ENCODE peak calls at places on chromosomes 5 and 9, in six cellular contexts. X is breast epithelium, Y is dorsolateral prefrontal cortex, S is neural progenitor cell, V is AG10803, Q is HT-29. N is an unnamed sample.

GRCh38 chr5:173238312-173239232 is 3.6 kb upstream of the NKX2-5 start:
- DNase-seq in X (no peak), Y (no peak), S (peak), V (no peak), Q (no peak), N (peak)

GRCh38 chr9:99361827-99362226 is 139.7 kb downstream of the SEC61B start:
- DNase-seq in X (no peak), Y (no peak), S (peak), V (no peak), Q (no peak), N (no peak)

GRCh38 chr5:1923341-1923740 is 40.6 kb upstream of the IRX4 start:
- DNase-seq in X (no peak), Y (no peak), S (no peak), V (no peak), Q (no peak), N (no peak)

GRCh38 chr9:76707510-76707909 is 56.7 kb upstream of the PCA3 start:
- DNase-seq in X (no peak), Y (no peak), S (no peak), V (no peak), Q (no peak), N (no peak)

GRCh38 chr5:10789021-10789420 is 28.0 kb upstream of the DAP start:
- DNase-seq in X (no peak), Y (no peak), S (no peak), V (peak), Q (no peak), N (peak)

GRCh38 chr5:110823571-110823970 is 84.8 kb downstream of the SLC25A46 start:
- DNase-seq in X (no peak), Y (no peak), S (no peak), V (no peak), Q (no peak), N (no peak)

GRCh38 chr9:134066546-134066922 is 1.3 kb downstream of the BRD3 start:
- DNase-seq in X (no peak), Y (no peak), S (peak), V (peak), Q (peak), N (peak)

GRCh38 chr5:134997015-134997414 is 29.3 kb downstream of the CATSPER3 start:
- DNase-seq in X (no peak), Y (no peak), S (no peak), V (no peak), Q (no peak), N (no peak)

GRCh38 chr5:75058986-75059508 is 6.7 kb upstream of the GCNT4 start:
- DNase-seq in X (no peak), Y (no peak), S (no peak), V (peak), Q (no peak), N (no peak)

GRCh38 chr9:122777935-122778671 is 10.6 kb upstream of the OR5C1 start:
- DNase-seq in X (no peak), Y (no peak), S (no peak), V (peak), Q (no peak), N (no peak)

GRCh38 chr5:115192098-115192497 is 22.4 kb upstream of the TRIM36 start:
- DNase-seq in X (no peak), Y (no peak), S (no peak), V (no peak), Q (no peak), N (no peak)

GRCh38 chr9:95459867-95460626 is 56.7 kb downstream of the PTCH1 start:
- DNase-seq in X (no peak), Y (no peak), S (no peak), V (no peak), Q (no peak), N (no peak)

GRCh38 chr9:36640982-36641381 is 68.3 kb downstream of the MELK start:
- DNase-seq in X (no peak), Y (no peak), S (no peak), V (no peak), Q (no peak), N (no peak)

GRCh38 chr5:10393491-10393890 is 40.0 kb downstream of the MARCHF6 start:
- DNase-seq in X (no peak), Y (no peak), S (no peak), V (peak), Q (no peak), N (no peak)

GRCh38 chr5:151718168-151718567 is 31.5 kb upstream of the SPARC start:
- DNase-seq in X (no peak), Y (no peak), S (no peak), V (peak), Q (no peak), N (no peak)

GRCh38 chr5:59034498-59035186 is 451.8 kb downstream of the RAB3C start:
- DNase-seq in X (no peak), Y (no peak), S (peak), V (peak), Q (peak), N (peak)

GRCh38 chr5:31133488-31133887 is 60.0 kb upstream of the CDH6 start:
- DNase-seq in X (no peak), Y (no peak), S (no peak), V (peak), Q (no peak), N (no peak)

GRCh38 chr9:36298566-36298965 is 40.3 kb upstream of the GNE start:
- DNase-seq in X (peak), Y (no peak), S (no peak), V (peak), Q (no peak), N (no peak)

N was measured in mesendoderm.